ENCODE peak calls at places on chromosomes 2 and 18, in nine cellular contexts. V is nephron progenitor cell, B is upper lobe of left lung, K is foreskin fibroblast, R is psoas muscle, O is WTC11, X is tibial nerve, Q is BE2C, W is sigmoid colon. N is an unnamed sample.

GRCh38 chr2:26635401-26635800 is 5.8 kb downstream of the CIB4 start:
- DNase-seq in V (no peak), B (no peak), K (no peak), R (no peak), O (no peak), X (no peak), Q (no peak), W (no peak), N (no peak)

GRCh38 chr2:3037196-3038194 is 340.1 kb downstream of the EIPR1 start:
- DNase-seq in V (no peak), B (no peak), K (no peak), R (no peak), O (no peak), X (no peak), Q (no peak), W (no peak), N (peak; percentile 50)

GRCh38 chr18:1483386-1483785 is 578.7 kb downstream of the ADCYAP1 start:
- DNase-seq in V (no peak), B (no peak), K (no peak), R (no peak), O (no peak), X (no peak), Q (no peak), W (no peak), N (no peak)

GRCh38 chr2:108323619-108324018 is 34.9 kb downstream of the SULT1C2 start:
- DNase-seq in V (no peak), B (no peak), K (peak; percentile 48), R (no peak), O (no peak), X (no peak), Q (no peak), W (no peak), N (no peak)

GRCh38 chr2:142041105-142041504 is 89.7 kb downstream of the LRP1B start:
- DNase-seq in V (no peak), B (no peak), K (peak; percentile 28), R (no peak), O (no peak), X (no peak), Q (no peak), W (no peak), N (no peak)

GRCh38 chr2:238270606-238271005 is 17.8 kb downstream of the PER2 start:
- DNase-seq in V (no peak), B (no peak), K (no peak), R (peak; percentile 47), O (no peak), X (no peak), Q (no peak), W (no peak), N (no peak)

GRCh38 chr18:10860937-10861336 is 288.4 kb downstream of the PIEZO2 start:
- DNase-seq in V (no peak), B (no peak), K (no peak), R (no peak), O (no peak), X (no peak), Q (no peak), W (no peak), N (no peak)

GRCh38 chr18:75422341-75422910 is 5.1 kb downstream of the SMIM21 start:
- DNase-seq in V (no peak), B (no peak), K (peak; percentile 17), R (no peak), O (no peak), X (no peak), Q (no peak), W (no peak), N (no peak)

GRCh38 chr2:223363085-223363484 is 239.1 kb downstream of the SCG2 start:
- DNase-seq in V (no peak), B (no peak), K (no peak), R (no peak), O (no peak), X (no peak), Q (no peak), W (no peak), N (no peak)

GRCh38 chr2:111694690-111695089 is 189.3 kb downstream of the ANAPC1 start:
- DNase-seq in V (no peak), B (no peak), K (peak; percentile 81), R (no peak), O (no peak), X (peak; percentile 54), Q (no peak), W (peak; percentile 67), N (no peak)

GRCh38 chr2:230000118-230000841 is 68.4 kb downstream of the SLC16A14 start:
- DNase-seq in V (no peak), B (no peak), K (no peak), R (no peak), O (no peak), X (no peak), Q (no peak), W (no peak), N (no peak)

GRCh38 chr2:96253006-96253405 is 12.8 kb downstream of the TMEM127 start:
- DNase-seq in V (no peak), B (no peak), K (no peak), R (no peak), O (no peak), X (no peak), Q (no peak), W (no peak), N (no peak)

GRCh38 chr2:218476676-218477075 is 57.8 kb downstream of the VIL1 start:
- DNase-seq in V (no peak), B (no peak), K (no peak), R (no peak), O (no peak), X (peak; percentile 68), Q (no peak), W (peak; percentile 88), N (no peak)

GRCh38 chr2:19611491-19612332 is 253.3 kb upstream of the OSR1 start:
- DNase-seq in V (no peak), B (no peak), K (peak; percentile 95), R (no peak), O (no peak), X (no peak), Q (no peak), W (no peak), N (no peak)

GRCh38 chr2:116222793-116223192 is 1591.7 kb upstream of the DDX18 start:
- DNase-seq in V (no peak), B (no peak), K (no peak), R (no peak), O (no peak), X (no peak), Q (no peak), W (no peak), N (no peak)

GRCh38 chr2:200104015-200104414 is 148.6 kb downstream of the MAIP1 start:
- DNase-seq in V (no peak), B (no peak), K (no peak), R (no peak), O (no peak), X (no peak), Q (no peak), W (no peak), N (no peak)

GRCh38 chr2:192013211-192013610 is 166.3 kb upstream of the CAVIN2 start:
- DNase-seq in V (no peak), B (no peak), K (no peak), R (no peak), O (no peak), X (no peak), Q (no peak), W (no peak), N (no peak)

GRCh38 chr2:17878222-17879136 is at the start of gene KCNS3:
- DNase-seq in V (peak; percentile 65), B (peak; percentile 92), K (peak; percentile 41), R (peak; percentile 78), O (peak; percentile 56), X (no peak), Q (peak; percentile 62), W (peak; percentile 67), N (no peak)

GRCh38 chr18:51568151-51568550 is 370.7 kb upstream of the MEX3C start:
- DNase-seq in V (no peak), B (no peak), K (no peak), R (no peak), O (no peak), X (no peak), Q (no peak), W (no peak), N (no peak)

GRCh38 chr2:231369580-231370428 is 25.7 kb upstream of the B3GNT7 start:
- DNase-seq in V (no peak), B (peak; percentile 82), K (no peak), R (no peak), O (no peak), X (no peak), Q (peak; percentile 71), W (no peak), N (no peak)
- TF ChIP-seq CTCF in V (no peak), B (no peak), K (no peak), R (no peak), O (no peak), X (no peak), Q (no peak), W (no peak), N (no peak)

GRCh38 chr2:188456114-188456909 is 164.6 kb downstream of the GULP1 start:
- DNase-seq in V (no peak), B (peak; percentile 2), K (no peak), R (no peak), O (peak; percentile 67), X (no peak), Q (peak; percentile 8), W (no peak), N (no peak)
- TF ChIP-seq CTCF in V (no peak), B (no peak), K (no peak), R (no peak), O (peak; percentile 32), X (no peak), Q (peak; percentile 38), W (no peak), N (no peak)

GRCh38 chr18:24827500-24827899 is 367.1 kb downstream of the HRH4 start:
- DNase-seq in V (no peak), B (no peak), K (peak; percentile 6), R (no peak), O (no peak), X (no peak), Q (no peak), W (no peak), N (no peak)
- TF ChIP-seq CTCF in V (no peak), B (no peak), K (peak; percentile 18), R (no peak), O (no peak), X (no peak), Q (no peak), W (no peak), N (no peak)

DNA sequence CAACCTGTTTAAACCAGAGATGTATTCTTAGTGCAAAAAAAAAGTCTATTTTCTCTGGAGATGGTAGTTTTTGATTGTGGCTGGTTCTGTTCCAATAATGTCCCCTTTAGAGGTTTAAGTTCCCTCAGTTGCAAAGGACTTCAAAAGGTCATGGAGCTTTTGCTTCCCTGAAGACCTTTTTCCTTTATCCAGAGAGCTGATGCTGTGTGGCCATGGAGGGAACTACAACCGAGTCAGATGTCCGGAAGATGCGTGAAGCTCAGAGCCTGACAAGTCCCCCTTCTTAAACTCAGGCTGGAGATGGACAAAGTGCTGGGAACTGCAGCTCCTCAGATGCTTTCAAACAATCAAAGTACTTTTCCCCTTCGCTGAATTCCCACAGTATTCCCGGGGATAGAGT is 176.1 kb downstream of the TMEM18 start:
- DNase-seq in V (no peak), B (no peak), K (no peak), R (no peak), O (no peak), X (no peak), Q (no peak), W (no peak), N (no peak)
- TF ChIP-seq CTCF in V (no peak), B (no peak), K (no peak), R (no peak), O (no peak), X (no peak), Q (peak; percentile 20), W (no peak), N (no peak)